ENCODE peak calls at places on chromosomes 2 and 18, in ten cellular contexts. N is IMR-90, V is fibroblast of lung, G is GM23338, J is K562, A is H1, O is GM12878, T is GM23248, S is neuronal stem cell, P is H9. C is an unnamed sample.

GRCh38 chr2:27989149-27989548 is 98.6 kb downstream of the BABAM2 start:
- DNase-seq in N (no peak), V (no peak), G (no peak), J (no peak), A (no peak), O (no peak), T (no peak), S (no peak), P (no peak), C (no peak)

GRCh38 chr2:129876576-129876975 is 102.9 kb upstream of the RAB6C start:
- DNase-seq in N (no peak), V (no peak), G (peak; percentile 9), J (no peak), A (no peak), O (no peak), T (no peak), S (no peak), P (no peak), C (no peak)

GRCh38 chr2:68316091-68316490 is 3.7 kb downstream of the CNRIP1 start:
- DNase-seq in N (no peak), V (no peak), G (peak; percentile 9), J (no peak), A (no peak), O (no peak), T (no peak), S (no peak), P (no peak), C (no peak)

GRCh38 chr2:226079677-226080076 is 680.2 kb downstream of the NYAP2 start:
- DNase-seq in N (peak; percentile 98), V (peak; percentile 91), G (no peak), J (no peak), A (no peak), O (no peak), T (peak; percentile 83), S (no peak), P (no peak), C (no peak)

GRCh38 chr2:233477548-233478433 is 88.8 kb downstream of the USP40 start:
- DNase-seq in N (no peak), V (no peak), G (no peak), J (no peak), A (no peak), O (no peak), T (no peak), S (no peak), P (no peak), C (no peak)

GRCh38 chr2:3461781-3462492 is 57.4 kb downstream of the ADI1 start:
- DNase-seq in N (peak; percentile 65), V (peak; percentile 78), G (peak; percentile 76), J (peak; percentile 71), A (no peak), O (peak; percentile 68), T (peak; percentile 68), S (peak; percentile 48), P (no peak), C (peak; percentile 50)

GRCh38 chr2:120391905-120392665 is 46.1 kb downstream of the INHBB start:
- DNase-seq in N (no peak), V (no peak), G (no peak), J (no peak), A (no peak), O (no peak), T (no peak), S (no peak), P (no peak), C (no peak)

GRCh38 chr18:24611075-24611474 is 150.6 kb downstream of the HRH4 start:
- DNase-seq in N (no peak), V (no peak), G (peak; percentile 56), J (no peak), A (no peak), O (no peak), T (no peak), S (no peak), P (no peak), C (peak; percentile 24)

GRCh38 chr2:99153921-99154604 is 679 bp downstream of the TSGA10 start:
- DNase-seq in N (peak; percentile 10), V (no peak), G (peak; percentile 4), J (no peak), A (no peak), O (no peak), T (peak; percentile 33), S (no peak), P (no peak), C (peak; percentile 3)

GRCh38 chr2:152344561-152345195 is 9.7 kb downstream of the FMNL2 start:
- DNase-seq in N (no peak), V (no peak), G (no peak), J (no peak), A (no peak), O (no peak), T (no peak), S (no peak), P (no peak), C (no peak)

GRCh38 chr2:201127570-201127969 is 11.6 kb downstream of the CFLAR start:
- DNase-seq in N (peak; percentile 74), V (peak; percentile 61), G (no peak), J (no peak), A (no peak), O (no peak), T (peak; percentile 94), S (no peak), P (no peak), C (no peak)

DNA sequence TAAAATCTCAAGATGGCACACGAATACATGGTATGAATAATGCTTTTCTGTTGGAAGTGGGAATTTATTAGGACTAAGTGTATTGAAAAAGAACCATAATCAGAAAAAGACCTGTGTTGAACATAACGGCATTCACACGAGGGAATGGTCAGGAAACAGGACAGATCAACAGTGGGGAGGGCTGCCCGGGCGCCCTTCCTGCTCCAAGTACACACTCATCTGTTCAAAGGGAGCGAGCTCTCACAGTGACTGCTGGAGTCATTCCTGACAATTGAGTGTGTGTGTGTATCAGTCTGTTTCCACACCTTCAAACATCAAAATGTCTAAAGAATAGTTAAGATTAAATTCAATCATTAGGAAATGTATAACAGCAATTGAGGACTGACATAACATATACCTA is 167.2 kb downstream of the HDAC4 start:
- DNase-seq in N (no peak), V (no peak), G (no peak), J (no peak), A (no peak), O (no peak), T (no peak), S (no peak), P (no peak), C (no peak)
- H3K27me3 ChIP-seq in N (no peaks in the 10 kb centered on the region), V (no peaks in the 10 kb centered on the region), G (no peaks in the 10 kb centered on the region), J (no peaks in the 10 kb centered on the region), A (no peaks in the 10 kb centered on the region), O (no peaks in the 10 kb centered on the region), T (no peaks in the 10 kb centered on the region), S (no peaks in the 10 kb centered on the region), P (no peaks in the 10 kb centered on the region), C (no peaks in the 10 kb centered on the region)

GRCh38 chr2:162925595-162925994 is 87.0 kb upstream of the KCNH7 start:
- DNase-seq in N (no peak), V (no peak), G (no peak), J (no peak), A (no peak), O (no peak), T (no peak), S (no peak), P (no peak), C (no peak)
- H3K4me2 ChIP-seq in N (no peak overlapping the region), V (no peak overlapping the region), G (no peak overlapping the region), J (no peak overlapping the region), A (no peak overlapping the region), O (no peak overlapping the region), T (peak overlapping the region; percentile 41), S (no peak overlapping the region), P (no peak overlapping the region), C (no peak overlapping the region)

DNA sequence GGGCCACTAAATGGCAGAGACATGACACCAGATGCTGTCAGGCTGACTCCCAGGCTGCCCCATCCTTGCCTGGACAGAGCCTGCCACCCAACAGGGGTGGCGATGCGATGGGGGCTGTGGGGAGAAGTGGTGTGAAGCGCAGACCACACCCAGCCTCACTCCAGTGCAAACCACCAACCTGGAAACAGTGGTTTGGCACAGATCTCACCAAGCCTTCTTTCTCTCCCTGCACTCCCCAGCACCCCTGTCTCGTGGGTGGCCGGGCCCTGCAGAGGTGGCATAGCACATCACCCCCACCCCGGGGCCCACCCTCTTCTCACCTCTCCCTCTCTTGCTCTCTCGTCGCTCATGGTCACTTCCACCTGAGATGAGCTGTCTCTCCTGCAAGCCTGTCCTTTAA is 32.6 kb downstream of the CIB4 start:
- DNase-seq in N (no peak), V (no peak), G (no peak), J (no peak), A (no peak), O (no peak), T (no peak), S (no peak), P (no peak), C (no peak)
- H3K27me3 ChIP-seq in N (peaks cover 64% of the 10 kb centered on the region), V (peaks cover 26% of the 10 kb centered on the region), G (no peaks in the 10 kb centered on the region), J (peaks cover 9% of the 10 kb centered on the region), A (no peaks in the 10 kb centered on the region), O (no peaks in the 10 kb centered on the region), T (peaks cover 55% of the 10 kb centered on the region), S (no peaks in the 10 kb centered on the region), P (no peaks in the 10 kb centered on the region), C (peaks cover 6% of the 10 kb centered on the region)

DNA sequence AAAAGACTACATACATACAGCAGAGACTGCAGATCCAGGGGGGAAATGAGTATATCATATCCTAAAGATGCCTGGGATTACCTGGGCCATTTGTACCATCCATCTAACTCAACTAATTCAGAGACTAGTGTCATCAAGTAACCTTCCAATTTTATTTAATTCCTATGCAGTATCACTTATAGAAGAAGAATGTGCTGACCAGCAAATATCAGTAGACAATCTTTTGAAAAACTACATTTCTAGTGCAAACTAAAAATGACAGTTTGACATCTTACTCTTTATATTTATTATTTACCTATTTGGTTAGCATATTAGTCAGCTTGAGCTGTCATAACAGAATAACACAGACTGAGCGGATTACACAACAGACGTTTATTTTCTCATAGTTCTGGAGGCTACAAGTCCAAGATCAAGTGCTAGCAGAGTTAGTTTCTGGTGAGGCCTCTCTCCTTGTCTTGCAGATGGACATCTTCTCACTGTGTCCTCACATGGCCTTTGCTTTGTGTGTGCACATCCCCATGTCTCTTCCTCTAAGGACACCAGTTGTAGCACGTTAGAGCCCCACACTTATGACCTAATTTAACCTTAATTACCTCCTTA is 47.0 kb downstream of the NCKAP5 start:
- DNase-seq in N (peak; percentile 18), V (peak; percentile 11), G (no peak), J (no peak), A (no peak), O (no peak), T (no peak), S (no peak), P (no peak), C (no peak)
- H3K4me2 ChIP-seq in N (peak overlapping the region; percentile 33), V (no peak overlapping the region), G (no peak overlapping the region), J (no peak overlapping the region), A (no peak overlapping the region), O (no peak overlapping the region), T (no peak overlapping the region), S (no peak overlapping the region), P (no peak overlapping the region), C (no peak overlapping the region)